ENCODE peak calls at places on chromosome 17, in six cellular contexts. Y is CD4-positive, alpha-beta T cell; V is Caco-2; P is HL-60; K is mammary epithelial cell; X is uterus. Q is an unnamed sample.
A peak's percentile ranks its signal among the peaks of the same experiment; 100 is the strongest.

GRCh38 chr17:17694229-17695081 is 13.2 kb downstream of the RAI1 start:
- DNase-seq in Y (peak; percentile 43), P (no peak), X (peak; percentile 85), V (peak; percentile 73), K (peak; percentile 71), Q (peak; percentile 60)

GRCh38 chr17:9120471-9120870 is 99.2 kb downstream of the NTN1 start:
- DNase-seq in Y (no peak), X (no peak), K (no peak), V (no peak), P (no peak), Q (no peak)

GRCh38 chr17:45841883-45842525 is 2.7 kb upstream of the SPPL2C start:
- DNase-seq in V (no peak), P (no peak), Y (no peak), K (peak; percentile 14), X (no peak), Q (no peak)

GRCh38 chr17:75588546-75589016 is 981 bp downstream of the MYO15B start:
- DNase-seq in Y (no peak), X (peak; percentile 54), V (no peak), K (no peak), P (no peak), Q (no peak)

GRCh38 chr17:35074711-35075707 is 11.5 kb upstream of the RFFL start:
- DNase-seq in P (no peak), X (no peak), V (no peak), K (no peak), Y (no peak), Q (peak; percentile 57)

GRCh38 chr17:74453665-74454196 is 12.7 kb upstream of the CD300A start:
- DNase-seq in P (no peak), Y (peak; percentile 33), X (no peak), V (peak; percentile 91), K (no peak), Q (no peak)

GRCh38 chr17:28871056-28871579 is 16.3 kb downstream of the ERAL1 start:
- DNase-seq in K (no peak), P (no peak), Y (peak; percentile 31), X (no peak), V (no peak), Q (peak; percentile 30)

GRCh38 chr17:28716740-28717577 is 709 bp downstream of the RAB34 start:
- DNase-seq in P (no peak), Y (no peak), V (no peak), K (peak; percentile 39), X (no peak), Q (no peak)

GRCh38 chr17:83018658-83019193 is 60.7 kb upstream of the METRNL start:
- DNase-seq in P (no peak), V (no peak), Y (no peak), X (no peak), K (no peak), Q (no peak)

GRCh38 chr17:66614469-66614868 is 220.4 kb upstream of the CACNG5 start:
- DNase-seq in X (no peak), V (no peak), P (peak; percentile 6), K (no peak), Y (no peak), Q (no peak)

GRCh38 chr17:45029096-45029495 is 22.3 kb downstream of the DCAKD start:
- DNase-seq in X (no peak), K (no peak), V (no peak), P (no peak), Y (no peak), Q (no peak)

GRCh38 chr17:19368119-19368660 is 5.7 kb upstream of the B9D1 start:
- DNase-seq in V (peak; percentile 11), Y (no peak), K (no peak), P (no peak), X (no peak), Q (no peak)

GRCh38 chr17:4105232-4105631 is 37.6 kb downstream of the ZZEF1 start:
- DNase-seq in V (no peak), P (no peak), K (no peak), X (no peak), Y (no peak), Q (peak; percentile 35)

GRCh38 chr17:63480192-63480784 is 3.4 kb downstream of the ACE start:
- DNase-seq in Y (no peak), V (no peak), P (no peak), X (no peak), K (no peak), Q (no peak)

GRCh38 chr17:50906443-50906842 is 40.3 kb upstream of the TOB1 start:
- DNase-seq in X (no peak), K (no peak), Y (no peak), P (no peak), V (no peak), Q (no peak)

GRCh38 chr17:14301761-14302401 is 1.0 kb downstream of the HS3ST3B1 start:
- DNase-seq in V (no peak), Y (no peak), X (no peak), K (peak; percentile 58), P (peak; percentile 20), Q (peak; percentile 35)

GRCh38 chr17:7004398-7005253 is 7.8 kb upstream of the RNASEK start:
- DNase-seq in X (no peak), K (peak; percentile 69), Y (no peak), V (no peak), P (no peak), Q (peak; percentile 79)

GRCh38 chr17:76546556-76547182 is 6.8 kb downstream of the PRCD start:
- DNase-seq in V (no peak), K (peak; percentile 94), X (no peak), Y (no peak), P (no peak), Q (peak; percentile 80)

GRCh38 chr17:72602517-72603345 is 481.9 kb downstream of the SOX9 start:
- DNase-seq in Y (no peak), P (peak; percentile 8), K (peak; percentile 87), X (no peak), V (no peak), Q (peak; percentile 62)

GRCh38 chr17:12683299-12683698 is 17.6 kb downstream of the MYOCD start:
- DNase-seq in Y (no peak), P (no peak), X (no peak), V (no peak), K (no peak), Q (no peak)

GRCh38 chr17:53032861-53033271 is 789.9 kb upstream of the KIF2B start:
- DNase-seq in Y (no peak), X (no peak), P (no peak), K (peak; percentile 50), V (peak; percentile 80), Q (peak; percentile 59)

GRCh38 chr17:42438600-42439567 is 15.8 kb upstream of the CAVIN1 start:
- DNase-seq in P (no peak), Y (peak; percentile 30), V (peak; percentile 49), K (no peak), X (no peak), Q (peak; percentile 56)

GRCh38 chr17:63491976-63492575 is 15.2 kb downstream of the ACE start:
- DNase-seq in Y (no peak), X (no peak), P (no peak), V (no peak), K (no peak), Q (no peak)

DNA sequence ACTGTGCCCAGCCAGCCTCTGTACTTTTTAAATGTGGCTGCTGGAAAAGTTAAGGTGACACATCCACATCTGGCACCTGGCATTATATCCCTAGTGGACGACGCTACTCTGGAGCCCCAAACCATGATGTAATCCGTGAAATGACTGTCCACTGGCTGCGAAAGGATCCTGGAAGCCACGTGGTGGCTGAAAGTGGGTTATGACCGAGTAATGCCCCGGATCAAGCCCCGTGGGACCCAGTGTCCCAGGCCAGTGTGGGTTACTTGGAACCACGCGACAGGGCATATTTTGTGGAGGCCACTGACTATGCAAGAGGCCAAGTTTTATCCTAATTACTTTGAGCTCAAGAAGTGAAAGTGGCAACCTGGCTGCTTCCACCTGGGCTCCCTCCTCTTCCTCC is 79.6 kb downstream of the PGS1 start:
- DNase-seq in Y (no peak), X (no peak), K (no peak), V (no peak), P (no peak), Q (no peak)
- H3K27me3 ChIP-seq in Y (no peaks in the 10 kb centered on the region), X (no peaks in the 10 kb centered on the region), K (no peaks in the 10 kb centered on the region), V (no peaks in the 10 kb centered on the region), P (no peaks in the 10 kb centered on the region), Q (no peaks in the 10 kb centered on the region)

DNA sequence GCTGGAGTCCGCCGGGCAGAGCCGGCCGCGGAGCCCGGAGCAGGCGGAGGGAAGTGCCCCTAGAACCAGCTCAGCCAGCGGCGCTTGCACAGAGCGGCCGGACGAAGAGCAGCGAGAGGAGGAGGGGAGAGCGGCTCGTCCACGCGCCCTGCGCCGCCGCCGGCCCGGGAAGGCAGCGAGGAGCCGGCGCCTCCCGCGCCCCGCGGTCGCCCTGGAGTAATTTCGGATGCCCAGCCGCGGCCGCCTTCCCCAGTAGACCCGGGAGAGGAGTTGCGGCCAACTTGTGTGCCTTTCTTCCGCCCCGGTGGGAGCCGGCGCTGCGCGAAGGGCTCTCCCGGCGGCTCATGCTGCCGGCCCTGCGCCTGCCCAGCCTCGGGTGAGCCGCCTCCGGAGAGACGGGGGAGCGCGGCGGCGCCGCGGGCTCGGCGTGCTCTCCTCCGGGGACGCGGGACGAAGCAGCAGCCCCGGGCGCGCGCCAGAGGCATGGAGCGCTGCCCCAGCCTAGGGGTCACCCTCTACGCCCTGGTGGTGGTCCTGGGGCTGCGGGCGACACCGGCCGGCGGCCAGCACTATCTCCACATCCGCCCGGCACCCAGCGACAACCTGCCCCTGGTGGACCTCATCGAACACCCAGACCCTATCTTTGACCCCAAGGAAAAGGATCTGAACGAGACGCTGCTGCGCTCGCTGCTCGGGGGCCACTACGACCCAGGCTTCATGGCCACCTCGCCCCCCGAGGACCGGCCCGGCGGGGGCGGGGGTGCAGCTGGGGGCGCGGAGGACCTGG is 435 bp downstream of the NOG start:
- DNase-seq in P (peak; percentile 40), K (peak; percentile 79), X (no peak), V (peak; percentile 64), Y (no peak), Q (peak; percentile 43)
- H3K27me3 ChIP-seq in P (peaks cover 22% of the 10 kb centered on the region), K (no peaks in the 10 kb centered on the region), X (peaks cover 43% of the 10 kb centered on the region), V (peaks cover 10% of the 10 kb centered on the region), Y (peaks cover 19% of the 10 kb centered on the region), Q (peaks cover 13% of the 10 kb centered on the region)

GRCh38 chr17:79796570-79797491 is at the start of gene CBX8:
- DNase-seq in V (peak; percentile 100), Y (peak; percentile 98), X (peak; percentile 99), K (peak; percentile 99), P (peak; percentile 100), Q (peak; percentile 99)
- H3K27me3 ChIP-seq in V (no peaks in the 10 kb centered on the region), Y (peaks cover 50% of the 10 kb centered on the region), X (peaks cover 47% of the 10 kb centered on the region), K (peaks cover 31% of the 10 kb centered on the region), P (peaks cover 54% of the 10 kb centered on the region), Q (peaks cover 18% of the 10 kb centered on the region)

GRCh38 chr17:47719411-47720152 is 13.5 kb upstream of the TBX21 start:
- DNase-seq in P (no peak), K (peak; percentile 63), Y (peak; percentile 22), X (no peak), V (no peak), Q (no peak)

GRCh38 chr17:47720196-47720595 is 12.8 kb upstream of the TBX21 start:
- DNase-seq in K (no peak), V (no peak), X (no peak), Y (no peak), P (no peak), Q (no peak)

GRCh38 chr17:47720754-47721533 is 12.1 kb upstream of the TBX21 start:
- DNase-seq in X (no peak), Y (peak; percentile 69), P (no peak), K (peak; percentile 32), V (no peak), Q (no peak)

GRCh38 chr17:47718634-47719405 is 14.2 kb upstream of the TBX21 start:
- DNase-seq in P (no peak), X (no peak), K (no peak), Y (no peak), V (no peak), Q (no peak)

DNA sequence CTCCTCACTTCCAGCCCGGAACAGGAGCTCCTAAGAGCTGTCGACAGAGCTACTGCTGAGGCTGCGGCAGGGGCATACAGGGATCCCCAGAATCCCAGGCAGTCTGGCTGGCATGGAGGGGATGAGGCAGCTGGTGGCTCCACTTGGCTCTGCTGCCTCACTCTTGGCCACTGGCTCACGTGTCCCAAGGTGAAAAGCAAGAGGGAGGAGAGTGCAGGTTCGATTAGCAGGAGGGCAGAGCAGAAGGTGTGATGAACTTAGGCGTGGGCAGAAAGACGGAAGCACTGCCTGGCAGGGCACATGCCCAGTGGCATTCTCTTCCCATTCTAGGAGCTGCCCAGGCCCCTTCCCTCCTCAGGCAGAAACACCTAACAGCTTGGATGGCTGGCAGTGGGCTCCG is 11.3 kb upstream of the TBX21 start:
- DNase-seq in P (no peak), V (no peak), X (no peak), Y (no peak), K (no peak), Q (no peak)
- H3K27me3 ChIP-seq in P (peaks cover 34% of the 10 kb centered on the region), V (peaks cover 9% of the 10 kb centered on the region), X (peaks cover 17% of the 10 kb centered on the region), Y (no peaks in the 10 kb centered on the region), K (peaks cover 10% of the 10 kb centered on the region), Q (no peaks in the 10 kb centered on the region)